ENCODE peak calls at places on chromosomes 16 and 17, in eight cellular contexts. V is SK-N-SH, M is left ventricle myocardium inferior, A is A549, W is heart left ventricle, K is endodermal cell, G is cardiac muscle cell, O is SJSA1. T is an unnamed sample.

GRCh38 chr16:14314116-14314515 is 243.0 kb downstream of the MRTFB start:
- DNase-seq in V (no peak), M (no peak), A (no peak), W (no peak), K (no peak), G (no peak), O (no peak), T (no peak)

GRCh38 chr16:72807287-72807686 is 240.6 kb downstream of the ZFHX3 start:
- DNase-seq in V (peak; percentile 56), M (no peak), A (no peak), W (no peak), K (no peak), G (no peak), O (no peak), T (no peak)

GRCh38 chr16:29862383-29862883 is 593 bp downstream of the CDIPT start:
- DNase-seq in V (peak; percentile 63), M (peak; percentile 24), A (peak; percentile 39), W (no peak), K (no peak), G (peak; percentile 43), O (no peak), T (no peak)

GRCh38 chr17:2710804-2711607 is 558 bp downstream of the CLUH start:
- DNase-seq in V (peak; percentile 74), M (no peak), A (no peak), W (no peak), K (peak; percentile 80), G (peak; percentile 43), O (no peak), T (no peak)

GRCh38 chr17:30970757-30971567 is at the start of gene RNF135:
- DNase-seq in V (no peak), M (peak; percentile 86), A (peak; percentile 95), W (peak; percentile 91), K (peak; percentile 96), G (peak; percentile 40), O (peak; percentile 93), T (peak; percentile 84)

GRCh38 chr17:9802294-9802693 is 10.9 kb upstream of the DHRS7C start:
- DNase-seq in V (no peak), M (peak; percentile 25), A (peak; percentile 90), W (no peak), K (no peak), G (no peak), O (peak; percentile 45), T (no peak)

GRCh38 chr17:7845359-7846062 is 9.4 kb upstream of the TMEM88 start:
- DNase-seq in V (no peak), M (no peak), A (no peak), W (no peak), K (no peak), G (no peak), O (no peak), T (no peak)

GRCh38 chr17:41354538-41354937 is 3.9 kb upstream of the KRT33A start:
- DNase-seq in V (no peak), M (no peak), A (no peak), W (no peak), K (peak; percentile 2), G (no peak), O (no peak), T (no peak)

GRCh38 chr17:40348562-40349476 is 15.7 kb downstream of the GJD3 start:
- DNase-seq in V (peak; percentile 66), M (peak; percentile 79), A (no peak), W (peak; percentile 83), K (peak; percentile 43), G (no peak), O (no peak), T (peak; percentile 73)

GRCh38 chr17:19020016-19020415 is 15.5 kb upstream of the FAM83G start:
- DNase-seq in V (no peak), M (peak; percentile 0), A (no peak), W (peak; percentile 20), K (no peak), G (no peak), O (no peak), T (no peak)

GRCh38 chr16:16100631-16101030 is 122.7 kb downstream of the ABCC6 start:
- DNase-seq in V (no peak), M (no peak), A (no peak), W (no peak), K (no peak), G (no peak), O (no peak), T (no peak)

GRCh38 chr16:88655053-88655732 is 4.3 kb upstream of the CYBA start:
- DNase-seq in V (no peak), M (no peak), A (no peak), W (peak; percentile 62), K (no peak), G (no peak), O (no peak), T (no peak)

GRCh38 chr16:58020628-58021521 is 4.7 kb upstream of the MMP15 start:
- DNase-seq in V (peak; percentile 70), M (peak; percentile 59), A (peak; percentile 48), W (peak; percentile 68), K (peak; percentile 91), G (peak; percentile 64), O (no peak), T (peak; percentile 75)

GRCh38 chr16:84823484-84823883 is 3.7 kb downstream of the CRISPLD2 start:
- DNase-seq in V (no peak), M (no peak), A (no peak), W (no peak), K (no peak), G (no peak), O (no peak), T (no peak)

GRCh38 chr16:84821179-84821578 is 1.4 kb downstream of the CRISPLD2 start:
- DNase-seq in V (no peak), M (no peak), A (no peak), W (no peak), K (no peak), G (no peak), O (no peak), T (no peak)

GRCh38 chr16:84822990-84823389 is 3.2 kb downstream of the CRISPLD2 start:
- DNase-seq in V (no peak), M (no peak), A (no peak), W (no peak), K (no peak), G (no peak), O (no peak), T (no peak)

GRCh38 chr16:84820771-84821170 is 986 bp downstream of the CRISPLD2 start:
- DNase-seq in V (no peak), M (no peak), A (no peak), W (no peak), K (no peak), G (no peak), O (no peak), T (no peak)

GRCh38 chr16:84821728-84822676 is 2.2 kb downstream of the CRISPLD2 start:
- DNase-seq in V (no peak), M (no peak), A (no peak), W (no peak), K (no peak), G (no peak), O (no peak), T (peak; percentile 61)
- H3K27ac ChIP-seq in V (no peak overlapping the region), M (peak overlapping the region; percentile 83), A (no peak overlapping the region), W (peak overlapping the region; percentile 84), K (no peak overlapping the region), G (no peak overlapping the region), O (no peak overlapping the region), T (peak overlapping the region; percentile 75)

GRCh38 chr17:59371426-59372099 is 40.1 kb downstream of the YPEL2 start:
- DNase-seq in V (no peak), M (peak; percentile 53), A (no peak), W (peak; percentile 71), K (no peak), G (no peak), O (no peak), T (peak; percentile 35)
- H3K4me3 ChIP-seq in V (no peak overlapping the region), M (peak overlapping the region; percentile 43), A (no peak overlapping the region), W (no peak overlapping the region), K (peak overlapping the region; percentile 47), G (no peak overlapping the region), O (no peak overlapping the region), T (no peak overlapping the region)

DNA sequence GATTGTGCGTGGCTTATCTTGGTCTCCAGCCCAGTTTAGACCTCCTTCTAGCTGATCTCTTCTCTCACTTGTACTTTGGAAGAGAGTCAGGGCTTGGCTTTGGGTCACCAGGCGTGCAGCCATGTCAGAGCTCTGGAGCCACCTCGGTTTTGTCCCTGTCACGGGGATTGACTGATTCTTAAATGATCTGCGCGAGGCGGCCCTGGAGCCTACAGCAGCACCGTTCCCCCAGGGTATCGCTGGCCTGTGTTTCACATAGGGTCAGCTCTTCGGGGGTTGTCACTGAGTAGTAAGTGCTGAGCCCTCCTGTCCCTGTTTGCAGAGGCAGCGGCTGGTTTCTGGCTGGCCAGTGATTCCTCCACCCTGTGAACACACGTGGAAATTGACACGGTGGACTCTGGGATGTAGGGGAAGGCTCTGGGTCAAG is 209.8 kb upstream of the CHMP6 start:
- DNase-seq in V (no peak), M (no peak), A (no peak), W (no peak), K (peak; percentile 55), G (no peak), O (no peak), T (no peak)
- H3K27ac ChIP-seq in V (no peak overlapping the region), M (peak overlapping the region; percentile 16), A (peak overlapping the region; percentile 30), W (peak overlapping the region; percentile 29), K (no peak overlapping the region), G (peak overlapping the region; percentile 63), O (no peak overlapping the region), T (no peak overlapping the region)

GRCh38 chr17:63675231-63675606 is 24.7 kb downstream of the LIMD2 start:
- DNase-seq in V (peak; percentile 35), M (no peak), A (no peak), W (no peak), K (peak; percentile 83), G (no peak), O (no peak), T (peak; percentile 50)

GRCh38 chr17:63680700-63681099 is 19.2 kb downstream of the LIMD2 start:
- DNase-seq in V (no peak), M (no peak), A (no peak), W (no peak), K (no peak), G (no peak), O (no peak), T (no peak)

GRCh38 chr17:63679214-63679613 is 20.7 kb downstream of the LIMD2 start:
- DNase-seq in V (no peak), M (no peak), A (no peak), W (no peak), K (peak; percentile 83), G (no peak), O (no peak), T (no peak)

GRCh38 chr17:63676540-63676933 is 23.4 kb downstream of the LIMD2 start:
- DNase-seq in V (no peak), M (no peak), A (no peak), W (no peak), K (no peak), G (no peak), O (no peak), T (no peak)

DNA sequence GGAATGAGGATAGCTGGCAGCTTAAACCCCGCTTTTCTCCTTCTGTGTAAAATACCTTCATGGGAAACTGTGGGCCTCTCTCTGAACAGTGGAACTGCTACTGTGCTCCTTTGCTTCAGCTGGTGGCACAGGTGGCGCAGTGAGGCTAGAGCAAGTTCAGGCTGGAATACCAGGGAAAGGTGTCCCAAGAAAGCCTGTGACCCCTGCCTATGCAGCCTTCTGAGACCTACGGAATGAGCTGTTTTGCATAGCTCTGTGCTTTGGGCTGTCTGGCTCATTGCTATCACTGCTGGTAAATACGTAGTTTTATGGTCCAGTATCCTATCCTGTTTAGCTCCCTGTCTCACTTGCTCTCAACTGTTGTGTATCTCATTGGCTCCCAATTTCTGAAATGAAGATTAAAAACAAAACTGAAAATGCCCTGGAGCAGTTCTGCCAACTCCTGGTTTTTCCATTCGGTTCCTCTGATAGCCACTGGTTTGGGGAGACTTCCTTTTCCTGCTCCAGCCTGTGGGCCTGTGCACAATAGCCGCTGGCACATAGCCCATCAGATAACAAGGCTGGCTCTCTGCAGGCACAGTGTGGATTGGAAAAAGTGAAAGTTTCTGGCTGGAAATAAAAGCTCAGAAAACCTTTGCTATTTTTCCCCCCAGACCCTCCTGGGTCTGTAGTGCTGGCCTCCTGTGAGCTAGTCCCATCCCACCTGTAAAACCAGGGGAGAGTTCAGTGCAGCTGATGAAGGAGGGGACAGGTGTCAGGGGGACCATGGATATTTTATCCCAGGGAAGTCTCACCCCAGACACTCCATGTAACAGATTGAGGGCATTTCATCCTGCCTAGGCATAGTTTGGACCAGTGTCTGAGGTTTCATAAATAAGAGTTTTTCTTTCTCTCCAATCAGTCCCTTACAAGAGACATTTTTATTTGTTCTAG is 24.1 kb downstream of the LIMD2 start:
- DNase-seq in V (peak; percentile 85), M (peak; percentile 65), A (peak; percentile 40), W (no peak), K (peak; percentile 71), G (peak; percentile 86), O (peak; percentile 93), T (peak; percentile 64)
- H3K4me3 ChIP-seq in V (peak overlapping the region; percentile 45), M (peak overlapping the region; percentile 56), A (no peak overlapping the region), W (peak overlapping the region; percentile 32), K (no peak overlapping the region), G (no peak overlapping the region), O (no peak overlapping the region), T (peak overlapping the region; percentile 36)

T was measured in heart right ventricle.